ENCODE peak calls at places on chromosomes 16 and 17, in four cellular contexts. One of them, this sample, is unnamed.

GRCh38 chr17:82687375-82687861 is 11.1 kb downstream of the RAB40B start:
- DNase-seq in mesenchymal stem cell: no peak
- DNase-seq in fibroblast of lung: peak; percentile 9
- DNase-seq in PC-9: no peak
- DNase-seq in this sample: no peak

GRCh38 chr16:46621006-46621629 is at the start of gene SHCBP1:
- DNase-seq in mesenchymal stem cell: peak; percentile 92
- DNase-seq in fibroblast of lung: peak; percentile 84
- DNase-seq in PC-9: peak; percentile 76
- DNase-seq in this sample: peak; percentile 45

GRCh38 chr17:49402706-49403105 is 12.0 kb downstream of the PHB1 start:
- DNase-seq in mesenchymal stem cell: no peak
- DNase-seq in fibroblast of lung: no peak
- DNase-seq in PC-9: no peak
- DNase-seq in this sample: no peak

GRCh38 chr17:62819511-62820221 is 11.6 kb upstream of the MARCHF10 start:
- DNase-seq in mesenchymal stem cell: peak; percentile 99
- DNase-seq in fibroblast of lung: peak; percentile 99
- DNase-seq in PC-9: peak; percentile 80
- DNase-seq in this sample: peak; percentile 91

GRCh38 chr16:81366316-81366932 is 51.7 kb downstream of the GAN start:
- DNase-seq in mesenchymal stem cell: peak; percentile 52
- DNase-seq in fibroblast of lung: peak; percentile 26
- DNase-seq in PC-9: no peak
- DNase-seq in this sample: no peak

GRCh38 chr17:50047083-50047482 is 8.8 kb upstream of the ITGA3 start:
- DNase-seq in mesenchymal stem cell: no peak
- DNase-seq in fibroblast of lung: no peak
- DNase-seq in PC-9: no peak
- DNase-seq in this sample: no peak

GRCh38 chr16:80253741-80254140 is 287.1 kb upstream of the DYNLRB2 start:
- DNase-seq in mesenchymal stem cell: no peak
- DNase-seq in fibroblast of lung: no peak
- DNase-seq in PC-9: no peak
- DNase-seq in this sample: no peak

GRCh38 chr17:45332989-45333701 is 16.3 kb upstream of the MAP3K14 start:
- DNase-seq in mesenchymal stem cell: no peak
- DNase-seq in fibroblast of lung: peak; percentile 52
- DNase-seq in PC-9: no peak
- DNase-seq in this sample: no peak

GRCh38 chr16:9406039-9406438 is 314.6 kb downstream of the HAPSTR1 start:
- DNase-seq in mesenchymal stem cell: no peak
- DNase-seq in fibroblast of lung: no peak
- DNase-seq in PC-9: no peak
- DNase-seq in this sample: no peak

GRCh38 chr17:39270923-39271322 is 45.2 kb upstream of the STAC2 start:
- DNase-seq in mesenchymal stem cell: peak; percentile 51
- DNase-seq in fibroblast of lung: peak; percentile 38
- DNase-seq in PC-9: no peak
- DNase-seq in this sample: peak; percentile 53

GRCh38 chr17:82213251-82214011 is 789 bp upstream of the CCDC57 start:
- DNase-seq in mesenchymal stem cell: peak; percentile 89
- DNase-seq in fibroblast of lung: peak; percentile 81
- DNase-seq in PC-9: no peak
- DNase-seq in this sample: no peak

GRCh38 chr17:48544356-48545021 is 420 bp downstream of the HOXB2 start:
- DNase-seq in mesenchymal stem cell: peak; percentile 90
- DNase-seq in fibroblast of lung: peak; percentile 94
- DNase-seq in PC-9: no peak
- DNase-seq in this sample: no peak

GRCh38 chr17:15348030-15348429 is 6.6 kb upstream of the TEKT3 start:
- DNase-seq in mesenchymal stem cell: no peak
- DNase-seq in fibroblast of lung: peak; percentile 51
- DNase-seq in PC-9: no peak
- DNase-seq in this sample: peak; percentile 26

GRCh38 chr16:59053911-59054310 is 319.8 kb upstream of the GOT2 start:
- DNase-seq in mesenchymal stem cell: no peak
- DNase-seq in fibroblast of lung: no peak
- DNase-seq in PC-9: no peak
- DNase-seq in this sample: no peak

GRCh38 chr17:5705081-5705875 is 121.0 kb upstream of the NLRP1 start:
- DNase-seq in mesenchymal stem cell: no peak
- DNase-seq in fibroblast of lung: no peak
- DNase-seq in PC-9: no peak
- DNase-seq in this sample: no peak

GRCh38 chr16:11060364-11060763 is 116.0 kb downstream of the CLEC16A start:
- DNase-seq in mesenchymal stem cell: no peak
- DNase-seq in fibroblast of lung: no peak
- DNase-seq in PC-9: no peak
- DNase-seq in this sample: no peak

GRCh38 chr17:21375757-21376584 is at the start of gene KCNJ12:
- DNase-seq in mesenchymal stem cell: no peak
- DNase-seq in fibroblast of lung: peak; percentile 26
- DNase-seq in PC-9: no peak
- DNase-seq in this sample: no peak

GRCh38 chr17:17613708-17614114 is 22.2 kb upstream of the PEMT start:
- DNase-seq in mesenchymal stem cell: peak; percentile 75
- DNase-seq in fibroblast of lung: peak; percentile 55
- DNase-seq in PC-9: peak; percentile 45
- DNase-seq in this sample: no peak

GRCh38 chr17:29195465-29196081 is 15.4 kb upstream of the MYO18A start:
- DNase-seq in mesenchymal stem cell: no peak
- DNase-seq in fibroblast of lung: no peak
- DNase-seq in PC-9: no peak
- DNase-seq in this sample: no peak

GRCh38 chr17:34443832-34444469 is 80.9 kb upstream of the CCL1 start:
- DNase-seq in mesenchymal stem cell: no peak
- DNase-seq in fibroblast of lung: no peak
- DNase-seq in PC-9: peak; percentile 16
- DNase-seq in this sample: no peak

GRCh38 chr17:35731239-35731931 is at the start of gene RASL10B:
- DNase-seq in mesenchymal stem cell: peak; percentile 54
- DNase-seq in fibroblast of lung: peak; percentile 41
- DNase-seq in PC-9: no peak
- DNase-seq in this sample: no peak

GRCh38 chr16:67538666-67539101 is 10.1 kb downstream of the RIPOR1 start:
- DNase-seq in mesenchymal stem cell: peak; percentile 77
- DNase-seq in fibroblast of lung: peak; percentile 76
- DNase-seq in PC-9: no peak
- DNase-seq in this sample: no peak

GRCh38 chr17:47649972-47650524 is 329 bp downstream of the KPNB1 start:
- DNase-seq in mesenchymal stem cell: no peak
- DNase-seq in fibroblast of lung: no peak
- DNase-seq in PC-9: no peak
- DNase-seq in this sample: no peak

GRCh38 chr16:24013733-24014645 is 178.2 kb downstream of the PRKCB start:
- DNase-seq in mesenchymal stem cell: no peak
- DNase-seq in fibroblast of lung: no peak
- DNase-seq in PC-9: no peak
- DNase-seq in this sample: no peak

GRCh38 chr17:80984749-80985148 is 6.9 kb upstream of the CHMP6 start:
- DNase-seq in mesenchymal stem cell: peak; percentile 93
- DNase-seq in fibroblast of lung: peak; percentile 98
- DNase-seq in PC-9: peak; percentile 48
- DNase-seq in this sample: peak; percentile 89

GRCh38 chr16:66099261-66099660 is 267.2 kb upstream of the CDH5 start:
- DNase-seq in mesenchymal stem cell: no peak
- DNase-seq in fibroblast of lung: no peak
- DNase-seq in PC-9: no peak
- DNase-seq in this sample: no peak

GRCh38 chr16:30775381-30776099 is 11.5 kb downstream of the ZNF629 start:
- DNase-seq in mesenchymal stem cell: peak; percentile 83
- DNase-seq in fibroblast of lung: peak; percentile 80
- DNase-seq in PC-9: peak; percentile 79
- DNase-seq in this sample: peak; percentile 52

DNA sequence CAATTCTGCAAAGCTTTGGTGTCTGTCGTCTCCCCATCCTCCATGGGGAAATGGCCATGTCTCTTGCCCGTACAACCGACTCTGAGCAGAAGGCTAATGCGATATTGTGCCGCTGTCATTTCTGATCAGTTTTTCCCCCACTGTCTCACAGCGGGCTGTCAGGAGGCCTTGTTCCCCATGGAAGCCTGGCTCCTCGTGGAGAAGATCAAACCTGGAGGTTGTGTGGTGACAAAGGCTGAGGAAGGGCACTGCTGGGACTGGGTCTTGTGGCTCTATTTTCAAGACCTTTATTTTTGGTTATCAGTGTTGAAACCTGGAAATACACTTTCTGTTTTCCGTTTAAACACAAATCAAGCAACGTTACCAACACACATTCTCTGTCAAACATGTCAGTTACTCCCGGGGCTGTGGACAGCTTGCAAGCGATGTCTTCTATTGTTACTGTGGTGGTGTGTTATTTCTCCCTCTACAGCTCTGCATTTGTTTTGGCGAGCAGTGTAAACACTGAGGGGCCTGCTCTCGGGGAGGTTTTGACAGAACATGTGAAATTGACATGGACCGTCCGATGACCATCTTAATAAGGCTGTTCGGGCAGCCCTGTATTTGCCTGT is 12.3 kb downstream of the RBFOX1 start:
- DNase-seq in mesenchymal stem cell: no peak
- DNase-seq in fibroblast of lung: no peak
- DNase-seq in PC-9: no peak
- DNase-seq in this sample: no peak
- H3K36me3 ChIP-seq in mesenchymal stem cell: no peaks in the 10 kb centered on the region
- H3K36me3 ChIP-seq in fibroblast of lung: no peaks in the 10 kb centered on the region
- H3K36me3 ChIP-seq in PC-9: no peaks in the 10 kb centered on the region
- H3K36me3 ChIP-seq in this sample: no peaks in the 10 kb centered on the region

DNA sequence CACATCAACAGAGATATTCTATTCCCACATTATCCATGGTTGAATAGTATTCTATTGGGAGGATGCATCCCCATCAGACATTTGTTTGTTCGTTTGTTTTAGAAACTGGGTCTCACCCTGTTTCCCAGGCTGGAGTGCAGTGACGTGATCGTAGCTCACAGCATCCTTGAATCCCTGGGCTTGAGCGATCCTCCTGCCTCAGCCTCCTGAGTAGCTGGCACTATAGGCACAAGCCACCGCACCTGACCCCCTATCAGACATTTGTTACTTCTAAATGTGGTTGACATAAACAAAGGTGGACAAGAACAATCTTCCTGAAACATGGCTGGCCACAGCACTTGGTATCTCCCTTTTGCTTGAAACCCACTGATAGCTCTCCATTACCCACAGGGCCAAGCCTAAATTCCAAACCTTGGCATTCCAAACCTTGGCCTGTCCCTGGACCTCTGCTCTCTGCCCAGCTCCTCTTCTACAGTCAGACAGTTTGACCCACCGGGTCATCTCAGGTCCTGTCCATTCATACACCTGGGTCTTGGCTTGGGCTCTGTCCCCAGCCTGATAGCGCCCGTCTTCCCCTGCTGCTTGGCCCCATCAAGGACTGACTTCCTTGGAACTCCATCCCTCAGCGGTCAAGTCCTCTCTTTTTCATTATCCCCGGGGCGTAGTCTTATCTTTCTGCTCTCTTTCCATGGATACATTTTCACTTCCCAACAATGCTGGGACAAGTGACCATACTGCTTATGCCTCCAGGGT is 1.5 kb upstream of the PRR29 start:
- DNase-seq in mesenchymal stem cell: no peak
- DNase-seq in fibroblast of lung: no peak
- DNase-seq in PC-9: no peak
- DNase-seq in this sample: no peak
- H3K4me3 ChIP-seq in mesenchymal stem cell: no peak overlapping the region
- H3K4me3 ChIP-seq in fibroblast of lung: no peak overlapping the region
- H3K4me3 ChIP-seq in PC-9: no peak overlapping the region
- H3K4me3 ChIP-seq in this sample: no peak overlapping the region

DNA sequence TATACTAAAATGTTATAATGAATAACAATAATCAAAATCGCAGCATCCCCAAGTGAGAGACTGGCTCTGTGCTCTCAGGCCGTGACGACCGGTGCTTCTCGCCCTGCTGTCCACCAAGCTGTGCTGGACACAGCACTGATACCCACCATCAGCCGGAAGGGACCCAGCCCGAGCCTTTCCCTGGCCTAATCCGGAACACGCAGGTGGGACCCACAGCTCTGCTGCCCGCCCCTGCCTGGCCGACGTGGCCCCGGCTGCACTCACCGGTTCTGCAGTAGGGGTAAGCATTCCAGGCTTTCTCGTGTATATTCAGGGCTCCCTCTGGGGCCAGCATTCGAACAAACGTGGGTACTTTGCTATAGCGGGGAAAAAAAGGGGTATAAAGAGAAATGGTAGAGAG is 14.6 kb downstream of the PITPNA start:
- DNase-seq in mesenchymal stem cell: no peak
- DNase-seq in fibroblast of lung: no peak
- DNase-seq in PC-9: no peak
- DNase-seq in this sample: no peak
- H3K36me3 ChIP-seq in mesenchymal stem cell: peaks cover 87% of the 10 kb centered on the region
- H3K36me3 ChIP-seq in fibroblast of lung: peaks cover 11% of the 10 kb centered on the region
- H3K36me3 ChIP-seq in PC-9: peaks cover 9% of the 10 kb centered on the region
- H3K36me3 ChIP-seq in this sample: peaks cover 26% of the 10 kb centered on the region

GRCh38 chr16:1537138-1537577 is 3.7 kb downstream of the TMEM204 start:
- DNase-seq in mesenchymal stem cell: no peak
- DNase-seq in fibroblast of lung: no peak
- DNase-seq in PC-9: no peak
- DNase-seq in this sample: no peak
- H3K4me3 ChIP-seq in mesenchymal stem cell: no peak overlapping the region
- H3K4me3 ChIP-seq in fibroblast of lung: no peak overlapping the region
- H3K4me3 ChIP-seq in PC-9: no peak overlapping the region
- H3K4me3 ChIP-seq in this sample: peak overlapping the region; percentile 20

DNA sequence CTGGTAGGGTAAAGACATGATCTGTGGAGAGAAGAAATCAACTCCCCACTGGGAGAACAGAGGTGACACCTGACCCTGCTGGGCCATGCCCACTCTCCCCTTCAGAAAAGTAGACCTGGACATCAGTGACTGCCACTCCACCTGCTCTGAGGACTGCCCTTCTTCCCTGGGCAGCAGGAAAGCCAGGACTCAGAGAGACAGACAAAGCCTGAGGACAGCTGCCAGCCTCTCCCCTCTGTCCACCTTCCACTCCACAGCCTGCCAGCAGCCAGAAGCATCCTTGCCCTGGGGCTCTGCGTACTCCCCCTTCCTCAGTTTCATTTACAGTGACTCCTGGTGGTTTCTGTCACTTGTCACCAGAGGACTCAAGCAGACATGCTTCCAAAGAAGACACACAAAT is 24.5 kb downstream of the ZDHHC7 start:
- DNase-seq in mesenchymal stem cell: no peak
- DNase-seq in fibroblast of lung: no peak
- DNase-seq in PC-9: no peak
- DNase-seq in this sample: no peak
- H3K36me3 ChIP-seq in mesenchymal stem cell: peaks cover 68% of the 10 kb centered on the region
- H3K36me3 ChIP-seq in fibroblast of lung: peaks cover 35% of the 10 kb centered on the region
- H3K36me3 ChIP-seq in PC-9: peaks cover 30% of the 10 kb centered on the region
- H3K36me3 ChIP-seq in this sample: peaks cover 19% of the 10 kb centered on the region